ENCODE peak calls at places on chromosomes 16 and 17, in eight cellular contexts. One of them, this sample, is unnamed.

GRCh38 chr17:7004398-7005253 is 7.8 kb upstream of the RNASEK start:
- DNase-seq in WERI-Rb-1: no peak
- DNase-seq in HTR-8/SVneo: peak; percentile 75
- DNase-seq in cardiac muscle cell: peak; percentile 75
- DNase-seq in T-cell: no peak
- DNase-seq in stimulated activated CD8-positive, alpha-beta memory T cell treated with anti-CD3 and anti-CD28 coated beads, Interleukin-7, amount 100 ng/mL, for 1 hour: no peak
- DNase-seq in NCI-H1694: peak; percentile 86
- DNase-seq in NCI-H82: peak; percentile 92
- DNase-seq in this sample: peak; percentile 20

GRCh38 chr17:8038954-8039610 is at the start of gene ALOX15B:
- DNase-seq in WERI-Rb-1: no peak
- DNase-seq in HTR-8/SVneo: no peak
- DNase-seq in cardiac muscle cell: no peak
- DNase-seq in T-cell: no peak
- DNase-seq in stimulated activated CD8-positive, alpha-beta memory T cell treated with anti-CD3 and anti-CD28 coated beads, Interleukin-7, amount 100 ng/mL, for 1 hour: no peak
- DNase-seq in NCI-H1694: no peak
- DNase-seq in NCI-H82: no peak
- DNase-seq in this sample: no peak

GRCh38 chr17:31416503-31416923 is 25.0 kb downstream of the RAB11FIP4 start:
- DNase-seq in WERI-Rb-1: no peak
- DNase-seq in HTR-8/SVneo: no peak
- DNase-seq in cardiac muscle cell: peak; percentile 90
- DNase-seq in T-cell: no peak
- DNase-seq in stimulated activated CD8-positive, alpha-beta memory T cell treated with anti-CD3 and anti-CD28 coated beads, Interleukin-7, amount 100 ng/mL, for 1 hour: no peak
- DNase-seq in NCI-H1694: no peak
- DNase-seq in NCI-H82: no peak
- DNase-seq in this sample: peak; percentile 35

GRCh38 chr17:836154-836553 is 54.0 kb downstream of the MRM3 start:
- DNase-seq in WERI-Rb-1: peak; percentile 64
- DNase-seq in HTR-8/SVneo: peak; percentile 60
- DNase-seq in cardiac muscle cell: no peak
- DNase-seq in T-cell: no peak
- DNase-seq in stimulated activated CD8-positive, alpha-beta memory T cell treated with anti-CD3 and anti-CD28 coated beads, Interleukin-7, amount 100 ng/mL, for 1 hour: no peak
- DNase-seq in NCI-H1694: no peak
- DNase-seq in NCI-H82: peak; percentile 59
- DNase-seq in this sample: no peak

GRCh38 chr16:4032768-4033167 is 83.5 kb downstream of the ADCY9 start:
- DNase-seq in WERI-Rb-1: no peak
- DNase-seq in HTR-8/SVneo: no peak
- DNase-seq in cardiac muscle cell: no peak
- DNase-seq in T-cell: peak; percentile 4
- DNase-seq in stimulated activated CD8-positive, alpha-beta memory T cell treated with anti-CD3 and anti-CD28 coated beads, Interleukin-7, amount 100 ng/mL, for 1 hour: peak; percentile 20
- DNase-seq in NCI-H1694: no peak
- DNase-seq in NCI-H82: no peak
- DNase-seq in this sample: no peak

GRCh38 chr17:50267074-50267841 is 7.0 kb upstream of the TMEM92 start:
- DNase-seq in WERI-Rb-1: no peak
- DNase-seq in HTR-8/SVneo: no peak
- DNase-seq in cardiac muscle cell: no peak
- DNase-seq in T-cell: no peak
- DNase-seq in stimulated activated CD8-positive, alpha-beta memory T cell treated with anti-CD3 and anti-CD28 coated beads, Interleukin-7, amount 100 ng/mL, for 1 hour: no peak
- DNase-seq in NCI-H1694: no peak
- DNase-seq in NCI-H82: no peak
- DNase-seq in this sample: no peak

GRCh38 chr16:65908568-65908967 is 457.9 kb upstream of the CDH5 start:
- DNase-seq in WERI-Rb-1: no peak
- DNase-seq in HTR-8/SVneo: no peak
- DNase-seq in cardiac muscle cell: no peak
- DNase-seq in T-cell: no peak
- DNase-seq in stimulated activated CD8-positive, alpha-beta memory T cell treated with anti-CD3 and anti-CD28 coated beads, Interleukin-7, amount 100 ng/mL, for 1 hour: no peak
- DNase-seq in NCI-H1694: no peak
- DNase-seq in NCI-H82: no peak
- DNase-seq in this sample: peak; percentile 30

GRCh38 chr17:3963214-3964201 is 729 bp downstream of the ATP2A3 start:
- DNase-seq in WERI-Rb-1: no peak
- DNase-seq in HTR-8/SVneo: no peak
- DNase-seq in cardiac muscle cell: peak; percentile 21
- DNase-seq in T-cell: peak; percentile 73
- DNase-seq in stimulated activated CD8-positive, alpha-beta memory T cell treated with anti-CD3 and anti-CD28 coated beads, Interleukin-7, amount 100 ng/mL, for 1 hour: peak; percentile 29
- DNase-seq in NCI-H1694: no peak
- DNase-seq in NCI-H82: no peak
- DNase-seq in this sample: no peak